ENCODE peak calls at places on chromosome 21, in ten cellular contexts. A, L, C, K, W, O, D, S, Q and R are unnamed samples.

GRCh38 chr21:28261291-28261690 is 731.4 kb downstream of the LTN1 start:
- DNase-seq in A (no peak), L (peak; percentile 37), C (no peak), K (no peak), W (no peak), O (no peak), D (no peak), S (no peak), Q (no peak), R (no peak)

GRCh38 chr21:38388219-38388618 is 110.1 kb downstream of the ERG start:
- DNase-seq in A (no peak), L (peak; percentile 67), C (no peak), K (no peak), W (no peak), O (no peak), D (no peak), S (no peak), Q (no peak), R (no peak)

GRCh38 chr21:36235058-36235582 is 78.5 kb downstream of the DOP1B start:
- DNase-seq in A (no peak), L (no peak), C (no peak), K (no peak), W (no peak), O (no peak), D (peak; percentile 38), S (no peak), Q (no peak), R (no peak)

GRCh38 chr21:44423941-44424607 is 31.2 kb upstream of the LRRC3 start:
- DNase-seq in A (no peak), L (no peak), C (no peak), K (no peak), W (no peak), O (no peak), D (no peak), S (no peak), Q (no peak), R (no peak)

GRCh38 chr21:43262427-43262826 is 93.6 kb downstream of the CRYAA start:
- DNase-seq in A (no peak), L (no peak), C (peak; percentile 11), K (no peak), W (no peak), O (peak; percentile 24), D (no peak), S (no peak), Q (peak; percentile 8), R (no peak)

GRCh38 chr21:18840239-18840638 is 436.7 kb upstream of the TMPRSS15 start:
- DNase-seq in A (no peak), L (no peak), C (no peak), K (no peak), W (peak; percentile 10), O (no peak), D (peak; percentile 57), S (no peak), Q (no peak), R (no peak)

GRCh38 chr21:36079010-36079649 is 9.3 kb downstream of the CBR1 start:
- DNase-seq in A (peak; percentile 30), L (no peak), C (peak; percentile 51), K (no peak), W (no peak), O (peak; percentile 62), D (no peak), S (no peak), Q (no peak), R (no peak)

GRCh38 chr21:45129231-45129923 is 55.0 kb downstream of the ADARB1 start:
- DNase-seq in A (no peak), L (peak; percentile 33), C (peak; percentile 77), K (no peak), W (no peak), O (no peak), D (no peak), S (no peak), Q (no peak), R (no peak)

GRCh38 chr21:27017251-27017650 is 50.4 kb upstream of the ADAMTS5 start:
- DNase-seq in A (no peak), L (peak; percentile 58), C (no peak), K (no peak), W (no peak), O (no peak), D (no peak), S (no peak), Q (no peak), R (no peak)

GRCh38 chr21:38223893-38224540 is 32.8 kb upstream of the KCNJ15 start:
- DNase-seq in A (no peak), L (peak; percentile 40), C (no peak), K (no peak), W (no peak), O (no peak), D (peak; percentile 24), S (no peak), Q (no peak), R (no peak)

GRCh38 chr21:45138199-45139002 is 64.0 kb downstream of the ADARB1 start:
- DNase-seq in A (peak; percentile 79), L (peak; percentile 70), C (peak; percentile 82), K (peak; percentile 72), W (peak; percentile 49), O (peak; percentile 80), D (peak; percentile 75), S (peak; percentile 49), Q (peak; percentile 70), R (no peak)

GRCh38 chr21:41043008-41043407 is 125.0 kb upstream of the BACE2 start:
- DNase-seq in A (no peak), L (no peak), C (no peak), K (no peak), W (no peak), O (no peak), D (no peak), S (no peak), Q (no peak), R (no peak)

GRCh38 chr21:34580181-34580700 is 34.7 kb downstream of the RCAN1 start:
- DNase-seq in A (no peak), L (peak; percentile 3), C (peak; percentile 82), K (no peak), W (peak; percentile 27), O (no peak), D (no peak), S (no peak), Q (no peak), R (no peak)

GRCh38 chr21:20999567-21000169 is 1.5 kb downstream of the NCAM2 start:
- DNase-seq in A (peak; percentile 54), L (peak; percentile 80), C (no peak), K (no peak), W (peak; percentile 36), O (peak; percentile 35), D (peak; percentile 83), S (peak; percentile 55), Q (peak; percentile 7), R (no peak)

GRCh38 chr21:14675774-14676530 is 129.8 kb upstream of the SAMSN1 start:
- DNase-seq in A (no peak), L (no peak), C (no peak), K (no peak), W (no peak), O (peak; percentile 53), D (peak; percentile 6), S (no peak), Q (peak; percentile 14), R (no peak)

GRCh38 chr21:44802396-44803153 is 955 bp upstream of the UBE2G2 start:
- DNase-seq in A (no peak), L (no peak), C (no peak), K (no peak), W (peak; percentile 37), O (no peak), D (no peak), S (no peak), Q (no peak), R (no peak)